ENCODE peak calls at places on chromosomes 5 and 9, in six cellular contexts. X, Z, H, N, S and J are unnamed samples.

GRCh38 chr9:121201045-121201737 is 478 bp downstream of the RAB14 start:
- DNase-seq in X (no peak), Z (peak; percentile 67), H (no peak), N (no peak), S (peak; percentile 49), J (peak; percentile 75)

GRCh38 chr5:170378740-170379139 is 10.4 kb downstream of the KCNMB1 start:
- DNase-seq in X (no peak), Z (no peak), H (no peak), N (no peak), S (no peak), J (no peak)

GRCh38 chr9:128902351-128903078 is 18.3 kb upstream of the PHYHD1 start:
- DNase-seq in X (no peak), Z (no peak), H (no peak), N (no peak), S (peak; percentile 77), J (no peak)

GRCh38 chr9:124522121-124523098 is 15.2 kb upstream of the NR5A1 start:
- DNase-seq in X (no peak), Z (no peak), H (no peak), N (no peak), S (no peak), J (peak; percentile 79)

GRCh38 chr5:122858451-122858850 is 13.0 kb downstream of the SNX24 start:
- DNase-seq in X (no peak), Z (no peak), H (no peak), N (no peak), S (peak; percentile 57), J (no peak)

GRCh38 chr5:16776611-16777251 is 159.4 kb downstream of the MYO10 start:
- DNase-seq in X (no peak), Z (peak; percentile 24), H (no peak), N (peak; percentile 27), S (peak; percentile 22), J (peak; percentile 70)

GRCh38 chr5:17021363-17021932 is 85.4 kb upstream of the MYO10 start:
- DNase-seq in X (no peak), Z (no peak), H (no peak), N (no peak), S (no peak), J (no peak)

GRCh38 chr9:135156525-135157510 is 69.3 kb downstream of the OLFM1 start:
- DNase-seq in X (no peak), Z (peak; percentile 95), H (no peak), N (peak; percentile 14), S (peak; percentile 19), J (peak; percentile 92)

GRCh38 chr5:139670369-139671095 is 22.4 kb downstream of the CXXC5 start:
- DNase-seq in X (no peak), Z (no peak), H (no peak), N (peak; percentile 49), S (no peak), J (peak; percentile 77)

GRCh38 chr5:68554566-68555279 is 339.2 kb downstream of the PIK3R1 start:
- DNase-seq in X (peak; percentile 94), Z (no peak), H (no peak), N (no peak), S (peak; percentile 17), J (no peak)

GRCh38 chr5:111237470-111237869 is 13.3 kb downstream of the CAMK4 start:
- DNase-seq in X (no peak), Z (no peak), H (no peak), N (no peak), S (no peak), J (no peak)

GRCh38 chr5:58983496-58983895 is 400.6 kb downstream of the RAB3C start:
- DNase-seq in X (no peak), Z (no peak), H (no peak), N (no peak), S (no peak), J (no peak)

GRCh38 chr9:70044450-70045307 is 1.0 kb downstream of the MAMDC2 start:
- DNase-seq in X (no peak), Z (peak; percentile 23), H (no peak), N (no peak), S (peak; percentile 8), J (peak; percentile 79)

GRCh38 chr5:51194626-51195025 is 188.6 kb upstream of the ISL1 start:
- DNase-seq in X (no peak), Z (no peak), H (no peak), N (no peak), S (no peak), J (no peak)

GRCh38 chr9:131240047-131240921 is 36.0 kb downstream of the FAM78A start:
- DNase-seq in X (no peak), Z (no peak), H (no peak), N (no peak), S (no peak), J (no peak)

GRCh38 chr5:124655211-124655880 is 91.1 kb downstream of the ZNF608 start:
- DNase-seq in X (peak; percentile 32), Z (no peak), H (no peak), N (no peak), S (no peak), J (no peak)

GRCh38 chr5:80083115-80083890 is 48.2 kb downstream of the THBS4 start:
- DNase-seq in X (peak; percentile 62), Z (no peak), H (no peak), N (peak; percentile 64), S (peak; percentile 48), J (peak; percentile 78)

GRCh38 chr5:180620014-180620413 is 28.7 kb upstream of the SCGB3A1 start:
- DNase-seq in X (no peak), Z (no peak), H (no peak), N (no peak), S (no peak), J (no peak)

GRCh38 chr5:33941090-33941489 is 4.9 kb downstream of the RXFP3 start:
- DNase-seq in X (no peak), Z (no peak), H (no peak), N (no peak), S (no peak), J (no peak)

GRCh38 chr9:76646249-76646648 is 118.0 kb upstream of the PCA3 start:
- DNase-seq in X (no peak), Z (no peak), H (no peak), N (no peak), S (peak; percentile 69), J (no peak)

GRCh38 chr9:104177003-104177611 is 83.0 kb downstream of the SMC2 start:
- DNase-seq in X (no peak), Z (no peak), H (no peak), N (peak; percentile 0), S (peak; percentile 8), J (no peak)

GRCh38 chr5:132526290-132526973 is 16.9 kb downstream of the IL5 start:
- DNase-seq in X (peak; percentile 29), Z (peak; percentile 46), H (no peak), N (peak; percentile 63), S (peak; percentile 79), J (peak; percentile 51)

GRCh38 chr9:118612201-118612600 is 757.0 kb downstream of the BRINP1 start:
- DNase-seq in X (no peak), Z (no peak), H (no peak), N (no peak), S (no peak), J (no peak)

GRCh38 chr5:8057764-8058163 is 188.8 kb downstream of the MTRR start:
- DNase-seq in X (peak; percentile 2), Z (no peak), H (no peak), N (no peak), S (no peak), J (no peak)

GRCh38 chr9:110745656-110746055 is 77.1 kb downstream of the MUSK start:
- DNase-seq in X (no peak), Z (no peak), H (no peak), N (no peak), S (no peak), J (no peak)

GRCh38 chr9:76818271-76818670 is 54.0 kb downstream of the PCA3 start:
- DNase-seq in X (peak; percentile 96), Z (no peak), H (peak; percentile 20), N (peak; percentile 70), S (peak; percentile 87), J (no peak)

GRCh38 chr9:23423999-23424398 is 402.0 kb downstream of the ELAVL2 start:
- DNase-seq in X (no peak), Z (no peak), H (no peak), N (no peak), S (no peak), J (no peak)

GRCh38 chr5:149452665-149453617 is 73.8 kb upstream of the IL17B start:
- DNase-seq in X (peak; percentile 64), Z (no peak), H (no peak), N (no peak), S (no peak), J (peak; percentile 77)

GRCh38 chr5:29508131-29508530 is 1685.4 kb upstream of the CDH6 start:
- DNase-seq in X (no peak), Z (no peak), H (no peak), N (no peak), S (no peak), J (no peak)

GRCh38 chr9:108543251-108543768 is 312.5 kb downstream of the ACTL7B start:
- DNase-seq in X (no peak), Z (no peak), H (no peak), N (no peak), S (no peak), J (peak; percentile 48)

GRCh38 chr5:81778642-81779041 is 27.7 kb upstream of the SSBP2 start:
- DNase-seq in X (no peak), Z (no peak), H (no peak), N (peak; percentile 49), S (peak; percentile 13), J (no peak)

GRCh38 chr5:7250609-7251008 is 145.3 kb upstream of the ADCY2 start:
- DNase-seq in X (no peak), Z (no peak), H (no peak), N (no peak), S (no peak), J (no peak)

GRCh38 chr5:122259995-122260394 is 52.0 kb upstream of the SNCAIP start:
- DNase-seq in X (peak; percentile 22), Z (no peak), H (no peak), N (no peak), S (no peak), J (no peak)

GRCh38 chr9:137589441-137590122 is 730 bp downstream of the ZMYND19 start:
- DNase-seq in X (no peak), Z (peak; percentile 50), H (no peak), N (no peak), S (peak; percentile 18), J (peak; percentile 78)

GRCh38 chr5:72237415-72237814 is 82.6 kb downstream of the MRPS27 start:
- DNase-seq in X (no peak), Z (no peak), H (no peak), N (no peak), S (no peak), J (no peak)

GRCh38 chr5:159286420-159287035 is 23.4 kb downstream of the UBLCP1 start:
- DNase-seq in X (peak; percentile 36), Z (no peak), H (no peak), N (peak; percentile 67), S (peak; percentile 8), J (peak; percentile 42)